ENCODE peak calls at places on chromosomes 6 and 20, in seven cellular contexts. P is cardiac fibroblast, C is RWPE1, O is astrocyte of the cerebellum, I is WTC11, H is fibroblast of pulmonary artery, W is ovary. T is an unnamed sample.

GRCh38 chr6:144895313-144895712 is 610.2 kb downstream of the UTRN start:
- DNase-seq in P (no peak), C (no peak), O (no peak), I (no peak), H (no peak), W (no peak), T (no peak)

GRCh38 chr20:1326031-1326930 is 2.7 kb downstream of the SDCBP2 start:
- DNase-seq in P (peak), C (no peak), O (no peak), I (no peak), H (peak), W (peak), T (no peak)

GRCh38 chr20:50652702-50653294 is 38.5 kb downstream of the RIPOR3 start:
- DNase-seq in P (no peak), C (no peak), O (no peak), I (no peak), H (no peak), W (no peak), T (no peak)

GRCh38 chr6:38150681-38151296 is 331.3 kb downstream of the ZFAND3 start:
- DNase-seq in P (no peak), C (no peak), O (no peak), I (peak), H (no peak), W (no peak), T (no peak)

GRCh38 chr6:85569323-85569722 is 24.3 kb downstream of the SNX14 start:
- DNase-seq in P (peak), C (peak), O (no peak), I (no peak), H (peak), W (no peak), T (peak)

GRCh38 chr6:30743099-30744053 is 889 bp upstream of the FLOT1 start:
- DNase-seq in P (peak), C (no peak), O (no peak), I (no peak), H (peak), W (peak), T (no peak)

GRCh38 chr20:481167-481566 is 18.8 kb upstream of the TBC1D20 start:
- DNase-seq in P (no peak), C (no peak), O (no peak), I (no peak), H (no peak), W (no peak), T (no peak)

GRCh38 chr20:49851991-49852390 is 39.4 kb downstream of the SLC9A8 start:
- DNase-seq in P (no peak), C (no peak), O (no peak), I (no peak), H (no peak), W (no peak), T (no peak)

GRCh38 chr6:100833972-100834574 is 47.1 kb downstream of the ASCC3 start:
- DNase-seq in P (no peak), C (no peak), O (no peak), I (no peak), H (no peak), W (no peak), T (no peak)

GRCh38 chr6:116556065-116556464 is 2.5 kb downstream of the CALHM4 start:
- DNase-seq in P (peak), C (peak), O (no peak), I (no peak), H (peak), W (no peak), T (peak)

GRCh38 chr6:125931733-125932450 is 24.7 kb upstream of the HINT3 start:
- DNase-seq in P (no peak), C (no peak), O (no peak), I (no peak), H (no peak), W (no peak), T (no peak)

GRCh38 chr6:150720774-150721233 is 121.1 kb downstream of the PLEKHG1 start:
- DNase-seq in P (peak), C (peak), O (peak), I (no peak), H (peak), W (no peak), T (peak)

GRCh38 chr6:79713701-79714322 is 82.7 kb downstream of the SH3BGRL2 start:
- DNase-seq in P (peak), C (peak), O (no peak), I (peak), H (peak), W (peak), T (peak)

GRCh38 chr6:75419980-75420379 is 73.6 kb downstream of the FILIP1 start:
- DNase-seq in P (no peak), C (no peak), O (no peak), I (no peak), H (no peak), W (no peak), T (no peak)

GRCh38 chr20:7935027-7935551 is 5.2 kb downstream of the HAO1 start:
- DNase-seq in P (no peak), C (no peak), O (no peak), I (no peak), H (no peak), W (no peak), T (no peak)

GRCh38 chr20:57985278-57985677 is 243.2 kb downstream of the ANKRD60 start:
- DNase-seq in P (no peak), C (no peak), O (no peak), I (no peak), H (no peak), W (no peak), T (no peak)

GRCh38 chr20:829531-829930 is 4.0 kb upstream of the FAM110A start:
- DNase-seq in P (no peak), C (no peak), O (no peak), I (no peak), H (peak), W (no peak), T (no peak)

GRCh38 chr6:157173756-157174155 is 149.6 kb downstream of the TMEM242 start:
- DNase-seq in P (no peak), C (no peak), O (no peak), I (no peak), H (no peak), W (no peak), T (no peak)

GRCh38 chr6:120632975-120633374 is 701.3 kb downstream of the TBC1D32 start:
- DNase-seq in P (no peak), C (no peak), O (no peak), I (no peak), H (no peak), W (no peak), T (no peak)

GRCh38 chr6:38404900-38405556 is 234.7 kb downstream of the BTBD9 start:
- DNase-seq in P (peak), C (peak), O (no peak), I (no peak), H (peak), W (no peak), T (peak)

GRCh38 chr6:150747155-150747554 is 118.3 kb upstream of the MTHFD1L start:
- DNase-seq in P (no peak), C (no peak), O (no peak), I (no peak), H (no peak), W (no peak), T (no peak)

GRCh38 chr20:48295445-48295903 is 510.2 kb upstream of the SULF2 start:
- DNase-seq in P (peak), C (peak), O (peak), I (no peak), H (peak), W (peak), T (peak)

GRCh38 chr6:55913213-55914195 is 38.1 kb upstream of the BMP5 start:
- DNase-seq in P (no peak), C (no peak), O (no peak), I (no peak), H (peak), W (no peak), T (no peak)

GRCh38 chr20:43832961-43833360 is 81.7 kb upstream of the TOX2 start:
- DNase-seq in P (no peak), C (no peak), O (no peak), I (no peak), H (no peak), W (no peak), T (no peak)

GRCh38 chr6:101226677-101227135 is 166.8 kb upstream of the GRIK2 start:
- DNase-seq in P (peak), C (peak), O (no peak), I (peak), H (peak), W (no peak), T (peak)

GRCh38 chr6:101605874-101606273 is 212.4 kb downstream of the GRIK2 start:
- DNase-seq in P (no peak), C (peak), O (no peak), I (no peak), H (no peak), W (no peak), T (peak)

GRCh38 chr6:13492357-13492756 is 5.0 kb upstream of the GFOD1 start:
- DNase-seq in P (no peak), C (no peak), O (no peak), I (no peak), H (peak), W (no peak), T (no peak)

GRCh38 chr6:9851006-9851405 is 563.9 kb downstream of the TFAP2A start:
- DNase-seq in P (no peak), C (no peak), O (no peak), I (no peak), H (no peak), W (no peak), T (no peak)

GRCh38 chr6:47413752-47414516 is 63.7 kb upstream of the CD2AP start:
- DNase-seq in P (peak), C (peak), O (peak), I (no peak), H (peak), W (peak), T (peak)

GRCh38 chr6:57297505-57297904 is 19.9 kb upstream of the PRIM2 start:
- DNase-seq in P (no peak), C (no peak), O (no peak), I (no peak), H (no peak), W (no peak), T (no peak)
- TF ChIP-seq CTCF in P (no peak), C (no peak), O (no peak), I (no peak), H (no peak), W (no peak), T (no peak)

DNA sequence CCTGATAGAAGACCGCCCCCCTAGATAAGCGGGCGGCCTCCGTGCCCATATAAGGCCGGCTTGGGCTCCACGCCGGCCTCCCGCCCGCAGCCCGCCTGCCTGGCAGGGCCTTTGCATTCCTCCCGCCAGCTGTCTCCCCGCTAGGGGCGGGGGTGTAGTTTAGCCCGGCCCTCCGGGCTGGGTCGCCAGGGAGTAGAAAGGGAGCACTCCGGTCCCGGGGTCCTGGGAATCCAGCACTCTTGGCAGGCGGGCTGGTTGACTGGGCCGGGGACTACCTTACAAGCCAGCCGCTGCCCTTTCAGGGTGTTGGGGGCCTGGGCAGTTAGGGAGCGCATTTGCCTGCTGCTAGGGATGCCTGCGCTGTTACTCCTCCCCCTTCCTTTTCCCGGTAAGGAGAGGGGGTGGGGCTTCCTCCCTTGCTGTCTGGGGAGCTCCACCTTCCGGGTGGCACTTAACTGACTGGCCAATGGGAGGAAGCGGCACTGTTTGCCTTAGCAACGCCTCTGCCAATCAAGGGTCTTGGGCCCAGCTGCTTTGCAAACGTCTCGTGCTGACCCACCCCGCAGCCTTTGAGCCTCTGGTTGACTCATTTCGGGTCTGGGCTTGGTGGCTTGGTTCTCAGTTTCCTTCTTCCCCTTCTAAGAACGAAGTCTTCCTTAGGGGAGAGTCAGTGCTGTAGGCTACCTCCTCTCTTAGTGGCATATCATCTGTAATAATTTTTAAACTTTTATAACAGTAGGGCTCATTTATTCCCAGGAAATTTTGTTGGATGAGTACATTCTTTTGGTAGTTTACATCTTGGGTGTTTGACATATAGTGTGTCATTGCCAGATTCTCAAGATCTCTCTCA is 3.4 kb downstream of the SRF start:
- DNase-seq in P (peak), C (peak), O (peak), I (peak), H (peak), W (peak), T (peak)
- TF ChIP-seq CTCF in P (peak), C (no peak), O (no peak), I (no peak), H (no peak), W (peak), T (no peak)

GRCh38 chr6:18155864-18156396 is 708 bp downstream of the KDM1B start:
- DNase-seq in P (peak), C (peak), O (no peak), I (peak), H (peak), W (peak), T (peak)
- TF ChIP-seq CTCF in P (peak), C (peak), O (peak), I (no peak), H (peak), W (no peak), T (peak)

GRCh38 chr6:304833-305370 is 12.6 kb downstream of the DUSP22 start:
- DNase-seq in P (no peak), C (no peak), O (no peak), I (no peak), H (no peak), W (no peak), T (no peak)

GRCh38 chr6:305371-306206 is 13.3 kb downstream of the DUSP22 start:
- DNase-seq in P (no peak), C (no peak), O (no peak), I (no peak), H (no peak), W (no peak), T (no peak)

GRCh38 chr6:303263-303662 is 11.0 kb downstream of the DUSP22 start:
- DNase-seq in P (no peak), C (no peak), O (no peak), I (no peak), H (no peak), W (no peak), T (no peak)

GRCh38 chr6:302760-303159 is 10.5 kb downstream of the DUSP22 start:
- DNase-seq in P (no peak), C (no peak), O (no peak), I (no peak), H (no peak), W (no peak), T (no peak)

DNA sequence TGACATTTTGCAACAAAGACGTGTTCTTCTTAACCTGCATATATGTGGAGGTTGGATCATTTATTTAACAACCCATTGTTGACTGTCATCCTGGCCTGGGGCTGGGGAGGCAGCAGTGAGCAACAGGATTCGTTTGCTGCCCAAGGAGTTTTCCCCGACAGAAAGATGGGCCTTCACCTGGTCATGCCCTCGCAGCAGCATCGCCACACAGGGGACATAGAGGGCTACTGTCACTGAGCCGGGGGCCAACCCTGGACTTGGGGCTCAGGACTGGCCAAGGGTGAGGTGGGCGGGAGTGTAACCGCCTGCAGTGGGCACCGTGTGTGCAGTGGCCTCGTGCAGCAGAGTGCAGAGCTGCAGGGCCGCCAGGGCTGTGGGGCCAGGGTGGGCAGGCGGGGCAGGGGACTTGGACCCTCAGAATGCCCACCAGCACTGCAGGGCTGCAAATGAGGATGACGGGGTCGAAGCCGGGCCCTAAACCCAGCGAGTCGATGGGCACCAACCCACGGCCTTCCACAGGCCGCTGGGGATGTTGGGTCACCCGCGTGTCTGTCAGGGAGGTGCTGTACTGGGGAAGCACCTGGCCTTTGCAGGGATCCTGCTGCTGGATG is 11.8 kb downstream of the DUSP22 start:
- DNase-seq in P (no peak), C (no peak), O (no peak), I (peak), H (no peak), W (no peak), T (no peak)
- TF ChIP-seq CTCF in P (no peak), C (no peak), O (no peak), I (peak), H (no peak), W (no peak), T (peak)

DNA sequence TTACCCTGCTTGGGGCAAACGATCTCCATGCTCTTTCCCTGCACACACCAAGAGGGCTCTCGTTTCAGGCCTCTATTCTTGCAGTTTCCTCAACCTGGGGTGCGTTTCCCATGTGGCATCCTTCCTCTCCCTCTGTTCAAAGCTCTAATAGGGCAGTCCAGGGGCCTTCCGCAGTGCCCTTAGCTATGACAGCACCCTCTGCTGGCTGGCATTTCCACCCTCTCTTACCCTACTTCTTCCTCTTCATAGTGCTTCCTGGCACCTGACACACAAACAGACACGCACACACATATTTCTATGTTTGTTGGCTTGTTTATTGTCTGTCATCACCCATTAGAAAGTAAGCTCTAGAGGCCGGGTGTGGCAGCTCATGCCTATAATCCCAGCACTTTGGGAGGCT is 294.0 kb downstream of the CLIC5 start:
- DNase-seq in P (no peak), C (no peak), O (no peak), I (peak), H (no peak), W (no peak), T (no peak)
- TF ChIP-seq CTCF in P (no peak), C (no peak), O (no peak), I (no peak), H (no peak), W (no peak), T (peak)

DNA sequence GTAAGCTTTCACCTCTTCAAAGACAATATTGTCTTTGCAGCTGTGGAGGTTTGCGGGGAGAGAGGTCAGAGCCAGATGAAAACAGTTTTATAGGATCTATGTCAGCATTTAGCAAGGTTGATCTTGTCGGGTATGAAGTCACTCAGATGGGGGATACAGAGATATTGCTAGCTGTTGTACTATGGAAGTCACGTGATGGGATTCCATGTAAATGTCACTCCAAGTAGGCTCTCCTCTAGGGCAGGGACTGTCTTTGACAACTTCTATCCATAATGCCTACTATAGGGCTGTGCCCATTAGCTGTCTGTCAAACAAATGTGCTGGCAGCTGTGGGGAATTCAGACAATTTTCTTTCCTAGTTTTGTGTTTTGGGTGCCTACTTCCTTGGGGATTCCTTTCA is 54.8 kb downstream of the HECA start:
- DNase-seq in P (no peak), C (no peak), O (no peak), I (no peak), H (no peak), W (no peak), T (no peak)
- TF ChIP-seq CTCF in P (no peak), C (no peak), O (no peak), I (no peak), H (no peak), W (no peak), T (no peak)

GRCh38 chr6:131164506-131164905 is 29.2 kb downstream of the AKAP7 start:
- DNase-seq in P (peak), C (no peak), O (no peak), I (no peak), H (peak), W (no peak), T (no peak)

GRCh38 chr6:131163886-131164285 is 28.6 kb downstream of the AKAP7 start:
- DNase-seq in P (peak), C (no peak), O (no peak), I (no peak), H (peak), W (no peak), T (no peak)

GRCh38 chr6:131169613-131170012 is 34.3 kb downstream of the AKAP7 start:
- DNase-seq in P (no peak), C (no peak), O (no peak), I (no peak), H (no peak), W (no peak), T (no peak)

GRCh38 chr6:131172237-131172636 is 37.0 kb downstream of the AKAP7 start:
- DNase-seq in P (no peak), C (no peak), O (no peak), I (no peak), H (peak), W (no peak), T (peak)

GRCh38 chr6:131167773-131168172 is 32.5 kb downstream of the AKAP7 start:
- DNase-seq in P (peak), C (no peak), O (no peak), I (no peak), H (peak), W (no peak), T (peak)
- TF ChIP-seq CTCF in P (no peak), C (no peak), O (no peak), I (no peak), H (no peak), W (peak), T (no peak)